ENCODE peak calls at places on chromosomes 13 and 19, in five cellular contexts. One of them, this sample, is unnamed.

GRCh38 chr13:74073231-74073630 is 61.0 kb downstream of the KLF12 start:
- DNase-seq in activated CD8-positive, alpha-beta memory T cell treated with anti-CD3 and anti-CD28 coated beads for 1 hour: no peak
- DNase-seq in tibial artery: no peak
- DNase-seq in fibroblast of the aortic adventitia: no peak
- DNase-seq in T47D: no peak
- DNase-seq in this sample: no peak

GRCh38 chr13:46751811-46752635 is 44.9 kb downstream of the ESD start:
- DNase-seq in activated CD8-positive, alpha-beta memory T cell treated with anti-CD3 and anti-CD28 coated beads for 1 hour: peak; percentile 8
- DNase-seq in tibial artery: no peak
- DNase-seq in fibroblast of the aortic adventitia: peak; percentile 20
- DNase-seq in T47D: no peak
- DNase-seq in this sample: no peak

GRCh38 chr13:21237081-21237480 is 60.6 kb downstream of the MRPL57 start:
- DNase-seq in activated CD8-positive, alpha-beta memory T cell treated with anti-CD3 and anti-CD28 coated beads for 1 hour: no peak
- DNase-seq in tibial artery: no peak
- DNase-seq in fibroblast of the aortic adventitia: no peak
- DNase-seq in T47D: no peak
- DNase-seq in this sample: no peak

GRCh38 chr13:86591862-86592261 is 792.6 kb upstream of the SLITRK6 start:
- DNase-seq in activated CD8-positive, alpha-beta memory T cell treated with anti-CD3 and anti-CD28 coated beads for 1 hour: no peak
- DNase-seq in tibial artery: no peak
- DNase-seq in fibroblast of the aortic adventitia: peak; percentile 9
- DNase-seq in T47D: no peak
- DNase-seq in this sample: no peak

GRCh38 chr19:4691383-4691782 is 21.2 kb upstream of the MYDGF start:
- DNase-seq in activated CD8-positive, alpha-beta memory T cell treated with anti-CD3 and anti-CD28 coated beads for 1 hour: no peak
- DNase-seq in tibial artery: peak; percentile 47
- DNase-seq in fibroblast of the aortic adventitia: no peak
- DNase-seq in T47D: no peak
- DNase-seq in this sample: no peak

GRCh38 chr13:107434347-107434746 is 781.0 kb downstream of the LIG4 start:
- DNase-seq in activated CD8-positive, alpha-beta memory T cell treated with anti-CD3 and anti-CD28 coated beads for 1 hour: no peak
- DNase-seq in tibial artery: no peak
- DNase-seq in fibroblast of the aortic adventitia: no peak
- DNase-seq in T47D: no peak
- DNase-seq in this sample: no peak

GRCh38 chr19:19382118-19382517 is 23.4 kb upstream of the GATAD2A start:
- DNase-seq in activated CD8-positive, alpha-beta memory T cell treated with anti-CD3 and anti-CD28 coated beads for 1 hour: no peak
- DNase-seq in tibial artery: no peak
- DNase-seq in fibroblast of the aortic adventitia: no peak
- DNase-seq in T47D: no peak
- DNase-seq in this sample: no peak

GRCh38 chr19:6060600-6061391 is 49.5 kb downstream of the RFX2 start:
- DNase-seq in activated CD8-positive, alpha-beta memory T cell treated with anti-CD3 and anti-CD28 coated beads for 1 hour: peak; percentile 10
- DNase-seq in tibial artery: no peak
- DNase-seq in fibroblast of the aortic adventitia: peak; percentile 66
- DNase-seq in T47D: no peak
- DNase-seq in this sample: no peak

GRCh38 chr19:2260341-2260751 is 4.1 kb upstream of the JSRP1 start:
- DNase-seq in activated CD8-positive, alpha-beta memory T cell treated with anti-CD3 and anti-CD28 coated beads for 1 hour: no peak
- DNase-seq in tibial artery: no peak
- DNase-seq in fibroblast of the aortic adventitia: peak; percentile 30
- DNase-seq in T47D: no peak
- DNase-seq in this sample: no peak

GRCh38 chr19:29965529-29965928 is 23.5 kb downstream of the URI1 start:
- DNase-seq in activated CD8-positive, alpha-beta memory T cell treated with anti-CD3 and anti-CD28 coated beads for 1 hour: no peak
- DNase-seq in tibial artery: no peak
- DNase-seq in fibroblast of the aortic adventitia: peak; percentile 51
- DNase-seq in T47D: no peak
- DNase-seq in this sample: no peak

GRCh38 chr19:16418597-16418962 is 53.2 kb downstream of the EPS15L1 start:
- DNase-seq in activated CD8-positive, alpha-beta memory T cell treated with anti-CD3 and anti-CD28 coated beads for 1 hour: no peak
- DNase-seq in tibial artery: no peak
- DNase-seq in fibroblast of the aortic adventitia: no peak
- DNase-seq in T47D: no peak
- DNase-seq in this sample: no peak

GRCh38 chr13:42215578-42216421 is 56.2 kb upstream of the AKAP11 start:
- DNase-seq in activated CD8-positive, alpha-beta memory T cell treated with anti-CD3 and anti-CD28 coated beads for 1 hour: no peak
- DNase-seq in tibial artery: no peak
- DNase-seq in fibroblast of the aortic adventitia: peak; percentile 52
- DNase-seq in T47D: no peak
- DNase-seq in this sample: peak; percentile 28

GRCh38 chr13:19685034-19685433 is 51.6 kb downstream of the MPHOSPH8 start:
- DNase-seq in activated CD8-positive, alpha-beta memory T cell treated with anti-CD3 and anti-CD28 coated beads for 1 hour: no peak
- DNase-seq in tibial artery: no peak
- DNase-seq in fibroblast of the aortic adventitia: no peak
- DNase-seq in T47D: no peak
- DNase-seq in this sample: no peak

GRCh38 chr19:23403581-23404324 is 8.5 kb upstream of the ZNF91 start:
- DNase-seq in activated CD8-positive, alpha-beta memory T cell treated with anti-CD3 and anti-CD28 coated beads for 1 hour: no peak
- DNase-seq in tibial artery: no peak
- DNase-seq in fibroblast of the aortic adventitia: no peak
- DNase-seq in T47D: peak; percentile 8
- DNase-seq in this sample: no peak

GRCh38 chr19:22627526-22627925 is 6.6 kb upstream of the ZNF492 start:
- DNase-seq in activated CD8-positive, alpha-beta memory T cell treated with anti-CD3 and anti-CD28 coated beads for 1 hour: no peak
- DNase-seq in tibial artery: no peak
- DNase-seq in fibroblast of the aortic adventitia: no peak
- DNase-seq in T47D: no peak
- DNase-seq in this sample: no peak

This sample was measured in neural crest cell.